ENCODE peak calls at places on chromosomes 3 and 15, in nine cellular contexts. One of them, this sample, is unnamed.

GRCh38 chr3:48013288-48013980 is 2.8 kb downstream of the MAP4 start:
- DNase-seq in A549: peak
- DNase-seq in adrenal gland: peak
- DNase-seq in NB4: no peak
- DNase-seq in suprapubic skin: no peak
- DNase-seq in Peyer's patch: no peak
- DNase-seq in esophagus squamous epithelium: no peak
- DNase-seq in IMR-90: peak
- DNase-seq in HepG2: peak
- DNase-seq in this sample: peak

GRCh38 chr3:25385807-25386512 is 42.1 kb upstream of the RARB start:
- DNase-seq in A549: no peak
- DNase-seq in adrenal gland: no peak
- DNase-seq in NB4: no peak
- DNase-seq in suprapubic skin: no peak
- DNase-seq in Peyer's patch: no peak
- DNase-seq in esophagus squamous epithelium: no peak
- DNase-seq in IMR-90: no peak
- DNase-seq in HepG2: no peak
- DNase-seq in this sample: no peak

GRCh38 chr3:37938011-37938410 is 52.6 kb upstream of the VILL start:
- DNase-seq in A549: no peak
- DNase-seq in adrenal gland: no peak
- DNase-seq in NB4: no peak
- DNase-seq in suprapubic skin: no peak
- DNase-seq in Peyer's patch: no peak
- DNase-seq in esophagus squamous epithelium: no peak
- DNase-seq in IMR-90: no peak
- DNase-seq in HepG2: no peak
- DNase-seq in this sample: no peak

GRCh38 chr3:22959593-22959992 is 243.5 kb upstream of the UBE2E2 start:
- DNase-seq in A549: no peak
- DNase-seq in adrenal gland: no peak
- DNase-seq in NB4: no peak
- DNase-seq in suprapubic skin: no peak
- DNase-seq in Peyer's patch: no peak
- DNase-seq in esophagus squamous epithelium: no peak
- DNase-seq in IMR-90: no peak
- DNase-seq in HepG2: no peak
- DNase-seq in this sample: no peak

GRCh38 chr3:173135059-173135458 is 6.0 kb downstream of the SPATA16 start:
- DNase-seq in A549: no peak
- DNase-seq in adrenal gland: no peak
- DNase-seq in NB4: no peak
- DNase-seq in suprapubic skin: no peak
- DNase-seq in Peyer's patch: no peak
- DNase-seq in esophagus squamous epithelium: no peak
- DNase-seq in IMR-90: no peak
- DNase-seq in HepG2: no peak
- DNase-seq in this sample: no peak

GRCh38 chr15:80831192-80831591 is 52.0 kb downstream of the CEMIP start:
- DNase-seq in A549: no peak
- DNase-seq in adrenal gland: no peak
- DNase-seq in NB4: no peak
- DNase-seq in suprapubic skin: no peak
- DNase-seq in Peyer's patch: no peak
- DNase-seq in esophagus squamous epithelium: no peak
- DNase-seq in IMR-90: no peak
- DNase-seq in HepG2: no peak
- DNase-seq in this sample: no peak

GRCh38 chr15:74897300-74897701 is 7.5 kb downstream of the MPI start:
- DNase-seq in A549: no peak
- DNase-seq in adrenal gland: no peak
- DNase-seq in NB4: no peak
- DNase-seq in suprapubic skin: no peak
- DNase-seq in Peyer's patch: no peak
- DNase-seq in esophagus squamous epithelium: no peak
- DNase-seq in IMR-90: no peak
- DNase-seq in HepG2: no peak
- DNase-seq in this sample: no peak

GRCh38 chr3:30141927-30142326 is 464.5 kb upstream of the TGFBR2 start:
- DNase-seq in A549: no peak
- DNase-seq in adrenal gland: no peak
- DNase-seq in NB4: no peak
- DNase-seq in suprapubic skin: no peak
- DNase-seq in Peyer's patch: no peak
- DNase-seq in esophagus squamous epithelium: no peak
- DNase-seq in IMR-90: no peak
- DNase-seq in HepG2: peak
- DNase-seq in this sample: no peak

GRCh38 chr3:129005526-129006303 is 4.6 kb downstream of the EFCC1 start:
- DNase-seq in A549: no peak
- DNase-seq in adrenal gland: no peak
- DNase-seq in NB4: peak
- DNase-seq in suprapubic skin: no peak
- DNase-seq in Peyer's patch: no peak
- DNase-seq in esophagus squamous epithelium: no peak
- DNase-seq in IMR-90: peak
- DNase-seq in HepG2: peak
- DNase-seq in this sample: no peak

DNA sequence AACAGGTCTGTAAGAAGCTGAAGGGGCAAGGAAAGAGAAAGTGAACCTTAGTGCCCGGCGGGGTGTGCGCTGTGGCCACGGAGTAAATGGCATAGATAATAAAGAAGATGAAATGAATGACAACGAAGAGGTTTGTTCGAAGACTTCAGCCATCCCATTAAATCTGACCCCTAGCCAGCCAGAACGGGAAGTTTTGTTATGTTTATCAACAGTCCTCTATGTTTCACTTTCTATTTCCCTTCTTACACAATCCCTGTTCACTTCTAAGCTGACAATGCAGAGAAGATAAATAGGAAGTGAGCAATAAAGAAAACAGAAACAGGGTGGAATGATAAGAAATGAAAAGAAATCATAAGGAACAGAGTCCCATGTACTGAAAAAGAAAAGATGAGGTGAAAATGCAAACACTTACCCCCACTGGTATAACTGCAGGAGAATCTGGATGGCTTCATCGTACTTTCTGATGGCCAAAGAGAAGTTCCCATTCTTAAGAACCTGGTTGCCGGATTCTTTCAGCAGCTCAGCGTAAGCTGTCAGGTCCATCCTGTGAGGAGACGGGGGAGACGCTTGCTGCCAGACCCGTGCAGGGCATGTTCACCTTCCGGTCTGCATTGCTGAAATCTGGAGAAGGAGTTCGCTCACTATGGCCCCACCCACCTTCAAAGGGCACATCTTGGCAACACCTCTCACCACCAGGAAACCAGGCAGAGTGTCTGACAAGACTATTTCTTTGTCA is 36.8 kb downstream of the TRANK1 start:
- DNase-seq in A549: peak
- DNase-seq in adrenal gland: peak
- DNase-seq in NB4: peak
- DNase-seq in suprapubic skin: no peak
- DNase-seq in Peyer's patch: peak
- DNase-seq in esophagus squamous epithelium: no peak
- DNase-seq in IMR-90: peak
- DNase-seq in HepG2: peak
- DNase-seq in this sample: peak
- TF ChIP-seq POLR2A in A549: no peak
- TF ChIP-seq POLR2A in adrenal gland: no peak
- TF ChIP-seq POLR2A in NB4: no peak
- TF ChIP-seq POLR2A in suprapubic skin: no peak
- TF ChIP-seq POLR2A in Peyer's patch: peak
- TF ChIP-seq POLR2A in esophagus squamous epithelium: no peak
- TF ChIP-seq POLR2A in IMR-90: no peak
- TF ChIP-seq POLR2A in HepG2: no peak
- TF ChIP-seq POLR2A in this sample: no peak

DNA sequence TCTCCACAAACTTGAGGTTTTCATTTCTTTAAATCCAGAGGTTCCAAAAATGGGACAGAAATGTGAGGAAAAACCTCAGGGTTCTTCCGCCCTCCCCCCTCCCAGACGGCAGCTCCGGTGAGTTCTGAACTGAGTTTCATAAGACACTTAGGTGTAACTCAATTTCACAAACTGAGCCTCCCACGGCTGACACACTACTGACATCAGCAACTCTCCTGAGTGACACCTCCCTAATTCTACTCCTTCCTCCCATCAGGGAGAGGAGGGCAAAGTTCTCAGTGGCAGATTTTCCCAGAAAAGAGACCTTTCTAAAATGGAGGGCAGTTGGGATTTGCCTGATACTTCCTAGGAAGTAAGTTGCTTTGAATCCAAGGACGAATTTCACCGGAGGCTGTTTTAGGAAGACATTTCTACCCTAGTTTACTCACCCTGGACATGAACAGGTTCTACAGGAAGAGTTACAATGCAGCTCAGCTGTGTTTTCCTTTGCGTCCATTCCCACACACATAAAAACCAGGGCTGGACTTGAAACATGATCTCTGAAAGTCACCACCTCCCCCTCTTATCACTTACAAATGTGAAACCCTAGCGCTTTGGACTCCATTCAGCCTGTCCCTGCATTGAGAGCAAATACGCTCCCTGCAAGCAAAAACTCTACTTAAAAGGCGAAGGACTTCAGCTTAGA is 78.1 kb upstream of the LMOD3 start:
- DNase-seq in A549: peak
- DNase-seq in adrenal gland: no peak
- DNase-seq in NB4: no peak
- DNase-seq in suprapubic skin: no peak
- DNase-seq in Peyer's patch: peak
- DNase-seq in esophagus squamous epithelium: no peak
- DNase-seq in IMR-90: peak
- DNase-seq in HepG2: peak
- DNase-seq in this sample: peak
- TF ChIP-seq POLR2A in A549: no peak
- TF ChIP-seq POLR2A in adrenal gland: no peak
- TF ChIP-seq POLR2A in NB4: no peak
- TF ChIP-seq POLR2A in suprapubic skin: no peak
- TF ChIP-seq POLR2A in Peyer's patch: peak
- TF ChIP-seq POLR2A in esophagus squamous epithelium: no peak
- TF ChIP-seq POLR2A in IMR-90: no peak
- TF ChIP-seq POLR2A in HepG2: no peak
- TF ChIP-seq POLR2A in this sample: no peak

DNA sequence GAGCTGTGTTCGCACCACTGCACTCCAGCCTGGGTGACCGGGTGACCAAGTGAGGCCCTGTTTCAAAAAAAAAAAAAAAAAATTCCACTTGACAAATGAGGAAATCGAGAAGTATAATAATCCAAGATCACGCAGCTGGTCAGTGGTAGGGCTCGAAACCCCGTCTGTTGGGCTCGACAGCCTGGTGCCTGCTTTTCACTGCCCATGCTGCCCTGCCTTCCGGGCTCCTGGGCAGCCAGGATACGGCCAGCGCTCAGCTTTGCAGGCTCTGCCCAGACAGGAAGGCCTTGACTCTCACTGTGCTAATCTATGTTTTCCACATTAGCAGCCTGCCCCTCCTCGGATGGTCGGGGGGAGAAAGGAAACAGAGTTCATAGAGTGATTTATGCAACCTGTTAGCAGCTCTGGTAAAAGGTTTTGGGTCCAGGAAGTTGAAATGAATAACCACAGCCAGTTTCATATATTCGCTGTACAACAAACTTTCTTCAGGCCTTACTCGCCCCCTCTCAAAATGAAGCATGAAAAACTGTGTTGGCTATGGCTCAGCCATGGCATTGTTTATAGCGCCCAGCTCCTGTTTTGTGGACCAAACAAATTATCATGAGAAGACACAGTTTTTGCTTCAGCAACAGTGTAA is 108.8 kb downstream of the XXYLT1 start:
- DNase-seq in A549: no peak
- DNase-seq in adrenal gland: peak
- DNase-seq in NB4: peak
- DNase-seq in suprapubic skin: no peak
- DNase-seq in Peyer's patch: peak
- DNase-seq in esophagus squamous epithelium: no peak
- DNase-seq in IMR-90: no peak
- DNase-seq in HepG2: peak
- DNase-seq in this sample: no peak
- TF ChIP-seq POLR2A in A549: no peak
- TF ChIP-seq POLR2A in adrenal gland: no peak
- TF ChIP-seq POLR2A in NB4: no peak
- TF ChIP-seq POLR2A in suprapubic skin: no peak
- TF ChIP-seq POLR2A in Peyer's patch: no peak
- TF ChIP-seq POLR2A in esophagus squamous epithelium: no peak
- TF ChIP-seq POLR2A in IMR-90: no peak
- TF ChIP-seq POLR2A in HepG2: peak
- TF ChIP-seq POLR2A in this sample: no peak

DNA sequence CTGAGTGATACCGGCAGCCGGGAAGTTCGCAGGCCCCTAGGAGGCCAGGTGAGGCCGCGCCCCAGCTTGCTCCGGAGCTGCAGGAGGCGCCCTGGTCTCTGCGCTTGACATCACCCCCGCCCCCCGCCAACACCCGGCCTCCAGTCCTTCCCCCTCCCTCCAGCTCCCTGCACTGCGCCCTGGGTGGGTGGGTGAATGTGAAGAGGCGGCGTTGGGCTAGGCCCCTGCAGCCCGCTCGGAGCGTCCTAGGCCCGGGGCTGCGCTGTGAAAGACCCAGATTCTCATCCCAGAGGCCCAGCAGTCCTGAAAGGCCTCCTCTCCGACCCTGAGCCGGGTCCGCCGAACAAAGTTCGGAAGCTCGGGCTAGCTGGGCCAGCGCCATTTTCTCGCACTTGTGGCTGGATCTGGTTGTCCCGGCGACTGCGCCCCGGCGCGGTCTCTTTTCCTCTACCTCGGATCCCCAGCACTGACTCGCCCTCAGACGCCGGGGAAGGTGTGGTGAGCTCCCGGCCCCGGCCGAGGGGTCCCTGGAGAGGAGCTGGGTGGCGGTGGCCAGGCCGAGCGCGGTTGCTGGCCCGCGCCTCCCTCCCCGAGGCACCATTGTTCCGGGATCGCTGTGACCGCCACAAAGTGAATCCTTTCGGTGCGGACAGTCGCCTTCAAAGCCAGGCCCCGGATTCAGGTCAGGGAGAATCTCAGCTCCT is 12.9 kb downstream of the ZIC4 start:
- DNase-seq in A549: no peak
- DNase-seq in adrenal gland: no peak
- DNase-seq in NB4: no peak
- DNase-seq in suprapubic skin: no peak
- DNase-seq in Peyer's patch: no peak
- DNase-seq in esophagus squamous epithelium: no peak
- DNase-seq in IMR-90: no peak
- DNase-seq in HepG2: no peak
- DNase-seq in this sample: no peak
- TF ChIP-seq POLR2A in A549: no peak
- TF ChIP-seq POLR2A in adrenal gland: no peak
- TF ChIP-seq POLR2A in NB4: no peak
- TF ChIP-seq POLR2A in suprapubic skin: no peak
- TF ChIP-seq POLR2A in Peyer's patch: no peak
- TF ChIP-seq POLR2A in esophagus squamous epithelium: no peak
- TF ChIP-seq POLR2A in IMR-90: no peak
- TF ChIP-seq POLR2A in HepG2: no peak
- TF ChIP-seq POLR2A in this sample: no peak

This sample was measured in uterus.